ENCODE peak calls at places on chromosomes 7 and 10, in five cellular contexts. T is small intestine, F is esophagus squamous epithelium, G is left ventricle myocardium inferior, D is astrocyte. N is an unnamed sample. For H3K9me3 and H3K4me1, the result is how much of the 10 kb centered on the place peaks cover.

GRCh38 chr10:35025916-35026315 is 64.2 kb downstream of the CUL2 start:
- DNase-seq in T (peak), F (no peak), G (no peak), D (peak), N (no peak)

GRCh38 chr7:55188590-55189446 is 170.0 kb downstream of the EGFR start:
- DNase-seq in T (peak), F (no peak), G (no peak), D (no peak), N (no peak)

GRCh38 chr7:120272896-120273475 is at the start of gene KCND2:
- DNase-seq in T (no peak), F (no peak), G (peak), D (no peak), N (no peak)

GRCh38 chr10:123257904-123258303 is 103.7 kb downstream of the BUB3 start:
- DNase-seq in T (no peak), F (no peak), G (no peak), D (no peak), N (no peak)

GRCh38 chr7:46725838-46726237 is 804.8 kb upstream of the IGFBP3 start:
- DNase-seq in T (no peak), F (no peak), G (no peak), D (no peak), N (no peak)

GRCh38 chr7:101582971-101583370 is 46.1 kb downstream of the MYL10 start:
- DNase-seq in T (no peak), F (no peak), G (no peak), D (no peak), N (no peak)

GRCh38 chr7:36032362-36032818 is 120.7 kb upstream of the EEPD1 start:
- DNase-seq in T (no peak), F (no peak), G (no peak), D (no peak), N (no peak)

GRCh38 chr10:97849101-97849490 is 547 bp upstream of the GOLGA7B start:
- DNase-seq in T (peak), F (no peak), G (no peak), D (no peak), N (peak)

GRCh38 chr10:105974803-105975456 is 1189.6 kb downstream of the SORCS1 start:
- DNase-seq in T (peak), F (no peak), G (no peak), D (no peak), N (peak)

GRCh38 chr10:74047304-74047703 is 49.4 kb downstream of the VCL start:
- DNase-seq in T (no peak), F (no peak), G (no peak), D (peak), N (no peak)

GRCh38 chr7:57414852-57415251 is 35.1 kb upstream of the ZNF716 start:
- DNase-seq in T (no peak), F (no peak), G (no peak), D (no peak), N (no peak)

GRCh38 chr10:30974773-30975386 is 56.8 kb downstream of the ZNF438 start:
- DNase-seq in T (no peak), F (no peak), G (no peak), D (no peak), N (no peak)

GRCh38 chr7:124996778-124997177 is 67.2 kb upstream of the POT1 start:
- DNase-seq in T (no peak), F (no peak), G (no peak), D (no peak), N (no peak)

GRCh38 chr7:106858618-106859532 is 6.2 kb upstream of the PIK3CG start:
- DNase-seq in T (peak), F (no peak), G (peak), D (no peak), N (peak)

GRCh38 chr10:61871487-61871886 is 30.0 kb upstream of the ARID5B start:
- DNase-seq in T (no peak), F (no peak), G (no peak), D (no peak), N (no peak)

GRCh38 chr7:101743241-101743994 is 74.0 kb upstream of the CUX1 start:
- DNase-seq in T (peak), F (no peak), G (peak), D (peak), N (peak)

GRCh38 chr7:127845497-127846214 is 185.6 kb downstream of the LRRC4 start:
- DNase-seq in T (no peak), F (no peak), G (no peak), D (peak), N (no peak)

GRCh38 chr7:127847641-127848040 is 183.6 kb downstream of the LRRC4 start:
- DNase-seq in T (no peak), F (no peak), G (peak), D (no peak), N (no peak)

GRCh38 chr7:127848241-127848640 is 183.0 kb downstream of the LRRC4 start:
- DNase-seq in T (no peak), F (no peak), G (no peak), D (no peak), N (no peak)

GRCh38 chr7:127844165-127844564 is 187.1 kb downstream of the LRRC4 start:
- DNase-seq in T (no peak), F (no peak), G (no peak), D (no peak), N (no peak)

GRCh38 chr7:127844707-127845331 is 186.4 kb downstream of the LRRC4 start:
- DNase-seq in T (peak), F (no peak), G (peak), D (peak), N (peak)
- H3K9me3 ChIP-seq in T (under half), F (under half), G (under half), D (under half), N (under half)

DNA sequence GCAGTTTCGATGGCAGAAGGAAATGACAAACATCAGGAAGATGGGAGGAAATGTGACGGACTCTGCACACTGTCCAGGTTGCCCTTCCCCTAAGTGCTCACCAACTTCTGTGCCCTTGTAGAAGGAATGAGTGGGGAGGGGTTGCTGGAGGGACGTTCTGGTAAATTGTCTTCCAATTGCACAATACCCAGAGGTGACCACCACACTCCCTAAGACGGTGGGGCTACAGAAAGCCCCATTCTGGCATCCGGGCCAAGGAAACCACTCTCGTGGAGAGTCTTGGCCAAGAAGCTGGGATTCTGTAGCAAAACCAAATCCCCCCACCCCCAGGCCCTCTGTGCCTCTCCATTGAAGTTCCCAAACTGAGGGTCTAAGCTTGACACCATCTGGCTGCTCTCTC is 37.1 kb downstream of the ZMIZ1 start:
- DNase-seq in T (no peak), F (no peak), G (no peak), D (no peak), N (no peak)
- H3K4me1 ChIP-seq in T (under half), F (half or more), G (half or more), D (half or more), N (under half)

DNA sequence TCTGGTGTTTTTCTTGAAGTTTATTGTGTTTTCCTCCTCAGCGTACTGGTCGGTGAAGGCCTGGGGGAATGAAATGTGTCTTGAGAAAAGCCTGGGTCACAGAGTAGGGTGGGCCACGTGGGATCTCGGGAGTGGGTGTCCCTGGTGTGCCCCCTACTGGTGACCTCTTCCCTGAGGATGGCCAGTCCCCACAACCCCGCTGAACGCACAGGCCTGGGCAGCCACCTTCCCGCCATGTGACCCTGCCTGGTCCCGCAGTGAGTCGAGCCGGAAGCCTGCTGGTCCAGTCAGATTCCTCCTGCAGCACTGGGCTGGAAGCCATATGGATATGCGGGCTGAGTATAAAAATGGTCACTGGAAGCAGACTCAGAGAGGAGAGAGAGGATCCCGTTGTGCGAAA is 52.9 kb upstream of the GNA12 start:
- DNase-seq in T (no peak), F (no peak), G (no peak), D (no peak), N (no peak)
- H3K4me3 ChIP-seq in T (no peak), F (no peak), G (no peak), D (no peak), N (no peak)

GRCh38 chr7:21454906-21455305 is 27.0 kb downstream of the SP4 start:
- DNase-seq in T (no peak), F (no peak), G (no peak), D (no peak), N (no peak)
- H3K9me3 ChIP-seq in T (under half), F (under half), G (under half), D (under half), N (under half)

DNA sequence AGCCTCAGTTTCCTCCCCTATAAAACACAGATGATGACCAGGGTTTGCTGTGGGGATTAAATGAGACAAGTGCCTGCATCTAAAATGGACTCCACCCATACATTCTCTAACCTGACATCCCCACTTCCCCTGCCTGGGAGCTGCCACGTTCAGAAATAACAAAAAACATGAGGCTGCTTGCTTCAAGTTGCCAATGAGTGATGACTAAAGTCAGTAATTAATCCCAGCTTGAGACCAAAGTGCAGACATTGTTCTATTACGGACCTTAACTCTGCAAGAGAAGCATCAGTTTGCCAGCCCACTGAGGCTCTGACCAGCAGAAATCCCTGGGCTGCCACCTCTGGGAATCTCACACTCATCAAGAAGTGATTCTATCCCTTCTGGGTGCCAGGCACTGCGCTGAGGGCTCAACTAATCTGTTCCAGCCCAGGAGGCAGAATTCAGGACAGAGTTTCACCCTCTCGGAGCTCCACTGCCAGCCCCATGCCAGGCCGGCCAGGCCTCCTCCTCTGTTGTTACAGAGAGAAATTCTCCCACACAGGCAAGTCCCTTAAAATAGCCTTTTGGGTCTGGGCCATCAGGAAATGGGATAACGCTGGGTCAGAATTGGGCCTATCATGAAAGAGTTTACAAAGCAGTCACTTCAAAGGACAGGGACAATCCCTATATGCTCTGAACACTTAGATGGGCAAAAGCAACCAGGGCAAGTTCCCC is 11.4 kb downstream of the SH3PXD2A start:
- DNase-seq in T (no peak), F (no peak), G (no peak), D (peak), N (no peak)
- H3K4me1 ChIP-seq in T (under half), F (half or more), G (half or more), D (under half), N (under half)

GRCh38 chr10:124529661-124530214 is 68.1 kb downstream of the LHPP start:
- DNase-seq in T (no peak), F (no peak), G (no peak), D (no peak), N (no peak)

GRCh38 chr10:124532788-124533187 is 71.2 kb downstream of the LHPP start:
- DNase-seq in T (no peak), F (no peak), G (no peak), D (no peak), N (no peak)

GRCh38 chr10:124532106-124532641 is 70.6 kb downstream of the LHPP start:
- DNase-seq in T (peak), F (no peak), G (no peak), D (no peak), N (no peak)

GRCh38 chr10:124530215-124530665 is 68.6 kb downstream of the LHPP start:
- DNase-seq in T (peak), F (peak), G (peak), D (peak), N (peak)

GRCh38 chr10:124530816-124531215 is 69.2 kb downstream of the LHPP start:
- DNase-seq in T (no peak), F (no peak), G (no peak), D (no peak), N (no peak)
- H3K4me3 ChIP-seq in T (no peak), F (no peak), G (no peak), D (no peak), N (no peak)

DNA sequence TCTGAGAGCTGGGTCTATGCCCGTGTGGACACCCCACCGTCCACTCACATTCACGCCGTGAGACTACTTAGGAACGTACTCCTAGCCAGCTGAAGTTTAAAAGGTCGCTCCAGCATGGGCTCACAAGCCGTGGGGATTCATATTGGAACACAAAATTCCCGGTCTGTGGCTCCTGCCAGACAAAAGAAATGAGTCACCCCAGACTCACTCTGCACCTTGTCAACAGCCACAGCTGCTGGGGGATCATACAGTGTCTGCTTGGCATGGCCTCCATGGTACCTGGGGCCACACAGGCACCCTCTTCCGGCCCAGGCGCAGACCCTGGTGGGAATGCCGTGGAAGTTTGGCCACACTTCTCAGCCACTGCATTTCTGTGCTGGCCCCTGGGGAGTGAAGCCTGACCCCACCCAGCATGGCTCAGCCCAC is 228.4 kb downstream of the DNAJB6 start:
- DNase-seq in T (no peak), F (no peak), G (no peak), D (peak), N (no peak)
- H3K9me3 ChIP-seq in T (under half), F (under half), G (under half), D (under half), N (under half)

DNA sequence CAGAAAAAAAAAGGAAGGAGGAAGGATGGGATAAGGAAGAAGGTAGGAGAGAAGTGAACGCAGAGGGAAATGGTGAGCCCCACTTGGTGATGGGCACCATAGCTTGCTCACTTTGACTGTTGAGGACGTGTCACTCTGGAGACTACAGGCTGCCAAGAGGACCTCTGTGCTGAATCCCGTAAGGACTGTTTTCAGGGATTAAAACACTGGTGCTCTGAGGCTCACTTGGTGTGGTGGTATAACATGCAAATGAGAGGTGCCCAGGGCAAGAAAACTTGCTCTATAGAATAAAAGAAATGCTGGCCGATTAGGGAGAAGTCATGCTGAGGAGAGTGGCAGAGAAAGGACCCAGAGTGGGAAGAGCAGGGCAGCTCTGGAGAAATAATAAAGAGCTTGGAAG is 5.3 kb upstream of the IL2RA start:
- DNase-seq in T (no peak), F (no peak), G (no peak), D (no peak), N (no peak)
- H3K4me1 ChIP-seq in T (under half), F (under half), G (under half), D (under half), N (under half)

GRCh38 chr10:69088801-69089501 is 1.0 kb downstream of the SRGN start:
- DNase-seq in T (peak), F (no peak), G (no peak), D (peak), N (no peak)
- H3K4me3 ChIP-seq in T (no peak), F (peak), G (peak), D (peak), N (no peak)

GRCh38 chr7:146937836-146938235 is 821.2 kb downstream of the CNTNAP2 start:
- DNase-seq in T (no peak), F (no peak), G (no peak), D (no peak), N (no peak)
- H3K9me3 ChIP-seq in T (under half), F (under half), G (under half), D (under half), N (under half)